ENCODE peak calls at places on chromosomes 4 and X, in seven cellular contexts. O, Y, J, Z, S, F and E are unnamed samples.

GRCh38 chrX:107935664-107936433 is 46.3 kb downstream of the TEX13B start:
- DNase-seq in Y (peak), Z (no peak), F (no peak), S (peak), J (peak), O (no peak), E (peak)

GRCh38 chr4:99395595-99396364 is 39.4 kb downstream of the ADH7 start:
- DNase-seq in Y (no peak), J (no peak), Z (no peak), O (no peak), S (peak), F (no peak), E (no peak)

GRCh38 chr4:47074836-47075235 is 43.5 kb downstream of the GABRB1 start:
- DNase-seq in S (no peak), Z (no peak), F (peak), O (no peak), Y (no peak), J (no peak), E (no peak)

GRCh38 chrX:19670854-19671620 is 155.7 kb upstream of the MAP3K15 start:
- DNase-seq in Z (no peak), O (no peak), J (peak), S (peak), F (no peak), Y (no peak), E (peak)

GRCh38 chrX:13937370-13938052 is 92.2 kb downstream of the GEMIN8 start:
- DNase-seq in F (peak), Y (no peak), O (no peak), J (no peak), Z (no peak), S (peak), E (no peak)

GRCh38 chr4:176927664-176928063 is 134.9 kb upstream of the VEGFC start:
- DNase-seq in Y (no peak), F (peak), Z (no peak), S (peak), J (no peak), O (no peak), E (no peak)

GRCh38 chrX:116009871-116010710 is 160.5 kb upstream of the AGTR2 start:
- DNase-seq in S (no peak), O (no peak), J (peak), F (peak), Y (no peak), Z (no peak), E (peak)

GRCh38 chr4:38605794-38606586 is 58.0 kb upstream of the KLF3 start:
- DNase-seq in S (no peak), Y (no peak), J (no peak), O (no peak), F (no peak), Z (no peak), E (no peak)

GRCh38 chr4:120000591-120001296 is 65.9 kb downstream of the MAD2L1 start:
- DNase-seq in Y (no peak), S (no peak), J (no peak), O (no peak), Z (no peak), F (no peak), E (no peak)

GRCh38 chr4:19945979-19946380 is 305.7 kb upstream of the SLIT2 start:
- DNase-seq in O (no peak), Z (no peak), F (no peak), Y (no peak), S (peak), J (no peak), E (no peak)